ENCODE peak calls at places on chromosomes 3 and 15, in four cellular contexts. N, T, E and F are unnamed samples.

GRCh38 chr3:188929138-188929537 is 242.6 kb upstream of the TPRG1 start:
- DNase-seq in T (no peak), E (peak; percentile 35), N (no peak), F (no peak)

GRCh38 chr15:47506543-47507090 is 210.7 kb upstream of the SEMA6D start:
- DNase-seq in T (no peak), E (no peak), N (no peak), F (no peak)

GRCh38 chr3:17333446-17333845 is 409.0 kb downstream of the TBC1D5 start:
- DNase-seq in E (no peak), T (no peak), N (no peak), F (no peak)

GRCh38 chr3:174488527-174488926 is 370.6 kb upstream of the NAALADL2 start:
- DNase-seq in N (no peak), E (no peak), T (no peak), F (no peak)

GRCh38 chr15:100671858-100672543 is 69.6 kb downstream of the ASB7 start:
- DNase-seq in N (peak; percentile 38), E (peak; percentile 33), T (no peak), F (peak; percentile 85)

GRCh38 chr3:13057641-13058040 is 15.6 kb downstream of the IQSEC1 start:
- DNase-seq in N (no peak), T (no peak), E (no peak), F (no peak)

GRCh38 chr15:35141743-35142356 is 56.8 kb upstream of the NANOGP8 start:
- DNase-seq in T (no peak), N (no peak), E (peak; percentile 0), F (no peak)

GRCh38 chr15:62334581-62334980 is 169.5 kb upstream of the C2CD4B start:
- DNase-seq in E (no peak), T (no peak), N (no peak), F (no peak)

GRCh38 chr3:191329654-191330308 is 545 bp downstream of the UTS2B start:
- DNase-seq in E (peak; percentile 29), N (peak; percentile 20), T (no peak), F (no peak)

GRCh38 chr3:128425846-128426127 is 40.9 kb downstream of the DNAJB8 start:
- DNase-seq in E (no peak), N (no peak), T (no peak), F (no peak)

GRCh38 chr3:128427175-128427857 is 39.4 kb downstream of the DNAJB8 start:
- DNase-seq in E (no peak), T (no peak), N (no peak), F (peak; percentile 60)

GRCh38 chr3:128424508-128425069 is 42.1 kb downstream of the DNAJB8 start:
- DNase-seq in T (no peak), E (no peak), N (peak; percentile 41), F (no peak)

GRCh38 chr3:128425142-128425845 is 41.4 kb downstream of the DNAJB8 start:
- DNase-seq in T (no peak), N (no peak), E (no peak), F (peak; percentile 55)

DNA sequence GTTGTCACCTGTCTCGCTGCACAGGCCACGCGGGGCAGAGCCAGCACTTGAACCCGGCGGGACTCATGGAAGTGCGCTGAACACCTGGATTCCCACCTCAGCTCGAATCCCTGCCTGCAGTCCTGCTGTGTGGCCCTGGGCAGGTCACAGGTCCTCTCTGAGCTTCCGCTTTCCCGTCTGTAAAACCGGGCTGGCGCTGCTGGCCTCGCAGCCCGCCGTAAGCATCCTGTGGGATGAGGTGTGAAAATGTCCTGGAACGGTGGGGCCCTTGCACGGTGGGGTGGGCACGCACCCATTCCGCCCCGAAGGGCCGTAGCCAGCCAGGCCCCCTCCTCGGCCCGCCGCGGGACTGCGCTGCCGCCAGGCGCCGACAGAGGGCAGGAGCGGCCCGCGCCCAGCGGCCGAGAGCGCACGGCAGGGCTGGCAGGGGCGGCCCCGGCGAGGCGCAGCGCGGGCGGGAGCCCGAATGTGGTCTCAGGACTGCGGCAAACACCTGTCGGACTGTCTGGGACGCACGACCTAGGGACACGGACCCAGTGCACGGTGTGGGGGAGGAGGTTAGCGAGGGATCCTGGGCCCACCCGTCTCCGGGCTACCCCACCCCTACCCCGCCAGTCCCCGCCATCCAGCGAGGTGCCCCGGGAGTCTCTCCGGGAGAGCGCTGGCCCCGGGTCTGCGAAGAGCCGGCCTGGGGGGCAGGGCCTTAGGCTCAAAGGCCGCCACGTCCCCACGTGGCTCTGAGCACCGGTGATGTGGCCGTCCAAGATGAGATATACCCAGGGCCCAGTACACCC is 40.4 kb downstream of the DNAJB8 start:
- DNase-seq in T (no peak), N (peak; percentile 84), E (peak; percentile 35), F (peak; percentile 95)
- TF ChIP-seq NFIC in T (no peak), N (no peak), E (no peak), F (no peak)

GRCh38 chr3:153925826-153926514 is 195.2 kb upstream of the ARHGEF26 start:
- DNase-seq in T (no peak), E (no peak), N (no peak), F (no peak)

GRCh38 chr3:153927107-153927506 is 194.1 kb upstream of the ARHGEF26 start:
- DNase-seq in T (peak; percentile 2), E (no peak), N (no peak), F (no peak)
- TF ChIP-seq NFIC in T (no peak), E (no peak), N (no peak), F (no peak)

DNA sequence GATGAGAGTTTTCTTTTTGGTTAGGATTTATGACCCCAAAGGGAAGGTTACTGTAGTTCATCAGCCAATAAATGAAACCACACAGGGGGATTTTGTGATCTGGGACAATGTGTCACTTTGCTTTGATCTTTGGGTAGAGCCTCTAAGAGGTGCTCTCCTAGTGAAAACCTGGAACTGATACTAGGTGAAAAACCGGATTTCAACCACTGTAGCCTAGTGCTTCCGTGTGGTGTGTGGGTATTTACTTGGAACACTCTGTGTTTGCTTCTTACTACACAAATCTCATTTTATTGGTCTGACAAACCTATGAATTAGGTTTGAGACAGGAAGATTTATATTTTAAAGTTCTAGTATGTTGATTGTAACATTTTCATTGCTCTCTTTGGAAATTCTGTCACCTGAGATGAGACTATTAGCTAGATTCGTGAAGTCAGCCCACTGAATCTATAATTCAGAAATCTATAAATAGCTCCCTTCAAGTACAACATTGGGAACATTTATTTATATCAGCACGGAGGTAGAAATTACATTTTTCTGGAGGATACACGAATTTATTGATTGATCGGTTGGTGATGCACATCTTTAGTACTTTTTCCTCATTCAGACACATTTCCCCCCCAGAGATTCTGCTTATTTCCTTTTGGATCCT is 119.8 kb downstream of the AKAP13 start:
- DNase-seq in T (no peak), E (no peak), N (no peak), F (no peak)
- TF ChIP-seq NFIC in T (peak; percentile 81), E (no peak), N (no peak), F (no peak)

GRCh38 chr3:134873789-134874188 is 78.7 kb downstream of the EPHB1 start:
- DNase-seq in E (no peak), N (no peak), T (no peak), F (no peak)

GRCh38 chr3:134877788-134878187 is 82.7 kb downstream of the EPHB1 start:
- DNase-seq in N (no peak), T (no peak), E (no peak), F (no peak)

GRCh38 chr3:134872405-134872804 is 77.3 kb downstream of the EPHB1 start:
- DNase-seq in E (no peak), T (no peak), N (no peak), F (no peak)

GRCh38 chr3:134876836-134877235 is 81.8 kb downstream of the EPHB1 start:
- DNase-seq in N (no peak), E (no peak), T (no peak), F (no peak)

GRCh38 chr3:134874737-134875413 is 79.8 kb downstream of the EPHB1 start:
- DNase-seq in E (peak; percentile 27), T (no peak), N (no peak), F (no peak)
- TF ChIP-seq NFIC in E (no peak), T (no peak), N (no peak), F (no peak)

GRCh38 chr15:68551296-68551635 is 27.5 kb upstream of the CORO2B start:
- DNase-seq in N (no peak), E (no peak), T (no peak), F (no peak)

GRCh38 chr15:68553594-68553993 is 25.2 kb upstream of the CORO2B start:
- DNase-seq in N (no peak), E (no peak), T (no peak), F (no peak)

GRCh38 chr15:68550498-68551295 is 28.1 kb upstream of the CORO2B start:
- DNase-seq in T (no peak), E (peak; percentile 41), N (peak; percentile 71), F (peak; percentile 74)

GRCh38 chr15:68552773-68553172 is 26.0 kb upstream of the CORO2B start:
- DNase-seq in N (no peak), E (no peak), T (no peak), F (no peak)

DNA sequence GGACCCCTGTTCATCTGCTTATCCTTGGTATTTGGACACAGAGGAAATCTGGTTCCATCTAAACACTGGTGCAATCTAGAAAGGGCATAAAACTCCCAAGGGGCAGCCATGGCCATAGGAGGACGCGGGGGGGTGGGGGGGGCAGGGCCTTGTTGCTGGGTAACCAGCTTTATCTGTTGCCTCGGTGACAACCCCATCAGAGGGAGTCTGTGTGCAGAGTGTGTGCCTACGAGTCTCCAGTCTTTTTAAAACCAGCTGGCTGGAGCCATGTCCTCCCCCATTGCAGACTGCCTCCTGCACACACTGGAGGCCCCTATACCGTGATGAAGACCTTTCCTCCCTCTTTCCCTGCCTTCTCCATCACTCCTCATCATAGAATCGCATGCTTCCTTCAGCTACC is 26.4 kb upstream of the CORO2B start:
- DNase-seq in N (no peak), E (no peak), T (no peak), F (no peak)
- TF ChIP-seq NFIC in N (no peak), E (no peak), T (no peak), F (no peak)

GRCh38 chr3:127133971-127134370 is 59.0 kb upstream of the PRR23E start:
- DNase-seq in T (no peak), N (no peak), E (no peak), F (no peak)
- TF ChIP-seq NFIC in T (no peak), N (no peak), E (no peak), F (no peak)